ENCODE peak calls at places on chromosomes 11 and 22, in ten cellular contexts. Y is left ventricle myocardium inferior; M is uterus; I is endodermal cell; O is HCT116; K is CD4-positive, alpha-beta memory T cell; X is body of pancreas; E is IMR-90; A is tibial artery; W is psoas muscle. V is an unnamed sample.

GRCh38 chr11:69912161-69912910 is 93.1 kb upstream of the FGF3 start:
- DNase-seq in Y (peak; percentile 14), M (no peak), I (peak; percentile 45), O (no peak), K (no peak), X (peak; percentile 22), E (no peak), A (peak; percentile 17), W (peak; percentile 11), V (no peak)

GRCh38 chr11:119533931-119534694 is 111.1 kb upstream of the THY1 start:
- DNase-seq in Y (peak; percentile 73), M (peak; percentile 32), I (peak; percentile 96), O (peak; percentile 38), K (peak; percentile 14), X (peak; percentile 77), E (peak; percentile 23), A (peak; percentile 45), W (peak; percentile 79), V (peak; percentile 88)

GRCh38 chr11:87445002-87445401 is 407.3 kb downstream of the TMEM135 start:
- DNase-seq in Y (no peak), M (no peak), I (no peak), O (no peak), K (no peak), X (no peak), E (peak; percentile 67), A (no peak), W (no peak), V (no peak)

GRCh38 chr11:79397252-79397651 is 43.6 kb downstream of the TENM4 start:
- DNase-seq in Y (no peak), M (no peak), I (no peak), O (no peak), K (no peak), X (no peak), E (peak; percentile 61), A (no peak), W (no peak), V (no peak)

GRCh38 chr11:34160049-34160721 is 54.8 kb downstream of the NAT10 start:
- DNase-seq in Y (no peak), M (no peak), I (no peak), O (no peak), K (no peak), X (no peak), E (no peak), A (no peak), W (no peak), V (no peak)

GRCh38 chr22:48849963-48850657 is 977.6 kb downstream of the BRD1 start:
- DNase-seq in Y (no peak), M (no peak), I (peak; percentile 26), O (no peak), K (no peak), X (no peak), E (no peak), A (no peak), W (no peak), V (no peak)

GRCh38 chr11:16013242-16013641 is 343.1 kb downstream of the SOX6 start:
- DNase-seq in Y (no peak), M (no peak), I (no peak), O (no peak), K (no peak), X (no peak), E (no peak), A (no peak), W (no peak), V (no peak)

GRCh38 chr11:2519879-2520735 is 75.3 kb downstream of the KCNQ1 start:
- DNase-seq in Y (peak; percentile 6), M (peak; percentile 9), I (peak; percentile 54), O (no peak), K (no peak), X (peak; percentile 8), E (no peak), A (peak; percentile 10), W (peak; percentile 11), V (peak; percentile 5)

GRCh38 chr11:80285076-80285790 is 844.4 kb upstream of the TENM4 start:
- DNase-seq in Y (no peak), M (no peak), I (no peak), O (no peak), K (no peak), X (no peak), E (peak; percentile 47), A (no peak), W (no peak), V (no peak)

GRCh38 chr11:35179466-35180135 is 40.6 kb downstream of the CD44 start:
- DNase-seq in Y (no peak), M (no peak), I (no peak), O (no peak), K (no peak), X (no peak), E (peak; percentile 50), A (no peak), W (no peak), V (no peak)

GRCh38 chr11:35180311-35181233 is 41.6 kb downstream of the CD44 start:
- DNase-seq in Y (no peak), M (no peak), I (no peak), O (no peak), K (no peak), X (no peak), E (peak; percentile 55), A (no peak), W (no peak), V (peak; percentile 47)

GRCh38 chr11:35185696-35186095 is 46.7 kb downstream of the CD44 start:
- DNase-seq in Y (no peak), M (no peak), I (no peak), O (no peak), K (no peak), X (no peak), E (peak; percentile 63), A (no peak), W (no peak), V (no peak)

GRCh38 chr11:35182317-35182939 is 43.5 kb downstream of the CD44 start:
- DNase-seq in Y (no peak), M (no peak), I (no peak), O (no peak), K (no peak), X (no peak), E (no peak), A (no peak), W (no peak), V (no peak)

DNA sequence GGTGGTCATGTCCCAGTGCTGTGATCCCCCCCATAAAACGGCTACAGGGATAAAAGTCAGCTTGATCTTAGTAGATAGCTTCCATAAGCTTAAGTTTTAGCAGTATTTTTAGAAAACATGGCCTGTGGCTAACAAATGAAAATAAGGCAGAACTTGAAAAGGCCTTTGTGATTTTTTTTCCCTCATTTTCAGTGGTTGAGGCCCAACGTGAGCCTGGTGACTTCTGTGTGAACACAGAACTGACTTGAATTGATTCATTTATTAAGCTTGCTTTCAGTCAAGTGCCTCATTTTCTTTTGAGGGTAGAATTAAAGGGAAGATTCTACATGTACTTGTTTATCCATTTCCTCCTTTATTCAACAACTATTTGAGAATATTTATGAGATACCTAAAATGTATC is 44.6 kb downstream of the CD44 start:
- DNase-seq in Y (no peak), M (no peak), I (no peak), O (no peak), K (no peak), X (no peak), E (no peak), A (no peak), W (no peak), V (no peak)
- H3K4me1 ChIP-seq in Y (peaks cover 6% of the 10 kb centered on the region), M (peaks cover 14% of the 10 kb centered on the region), I (no peaks in the 10 kb centered on the region), O (peaks cover 8% of the 10 kb centered on the region), K (peaks cover 78% of the 10 kb centered on the region), X (peaks cover 5% of the 10 kb centered on the region), E (peaks cover 27% of the 10 kb centered on the region), A (peaks cover 12% of the 10 kb centered on the region), W (peaks cover 9% of the 10 kb centered on the region), V (peaks cover 7% of the 10 kb centered on the region)

DNA sequence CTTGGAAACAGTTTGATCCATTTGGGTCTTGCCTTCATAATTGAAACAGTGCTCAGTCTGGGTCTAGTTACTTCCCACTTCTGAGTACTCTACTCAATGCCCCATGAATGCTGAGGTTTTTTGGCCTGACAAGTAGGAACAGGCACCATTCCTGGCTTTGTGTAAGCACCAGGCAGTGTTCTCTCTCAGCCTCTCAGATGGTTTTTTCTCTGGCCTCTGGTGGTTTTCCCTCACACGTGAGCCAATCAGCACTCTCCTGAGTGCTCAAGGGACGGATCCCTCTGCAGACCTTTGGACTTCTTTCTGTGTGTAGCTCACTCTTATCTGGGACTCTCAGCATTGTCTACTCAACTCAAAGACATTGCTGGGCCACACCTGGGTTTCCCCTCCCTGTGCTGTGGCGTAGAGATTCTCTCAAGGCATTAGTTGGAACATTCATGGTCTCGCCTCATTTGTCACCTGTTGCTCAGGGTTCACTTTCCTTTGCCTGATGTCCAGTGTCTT is 21.3 kb downstream of the SIK2 start:
- DNase-seq in Y (no peak), M (no peak), I (no peak), O (no peak), K (no peak), X (peak; percentile 39), E (no peak), A (no peak), W (no peak), V (no peak)
- H3K4me1 ChIP-seq in Y (peaks cover 7% of the 10 kb centered on the region), M (no peaks in the 10 kb centered on the region), I (no peaks in the 10 kb centered on the region), O (no peaks in the 10 kb centered on the region), K (no peaks in the 10 kb centered on the region), X (peaks cover 49% of the 10 kb centered on the region), E (peaks cover 6% of the 10 kb centered on the region), A (no peaks in the 10 kb centered on the region), W (peaks cover 13% of the 10 kb centered on the region), V (no peaks in the 10 kb centered on the region)

GRCh38 chr11:114232400-114233070 is 63.7 kb upstream of the NNMT start:
- DNase-seq in Y (peak; percentile 43), M (no peak), I (no peak), O (no peak), K (no peak), X (no peak), E (no peak), A (no peak), W (no peak), V (no peak)
- H3K4me1 ChIP-seq in Y (peaks cover 99% of the 10 kb centered on the region), M (no peaks in the 10 kb centered on the region), I (no peaks in the 10 kb centered on the region), O (no peaks in the 10 kb centered on the region), K (no peaks in the 10 kb centered on the region), X (peaks cover 15% of the 10 kb centered on the region), E (no peaks in the 10 kb centered on the region), A (peaks cover 75% of the 10 kb centered on the region), W (peaks cover 93% of the 10 kb centered on the region), V (no peaks in the 10 kb centered on the region)

GRCh38 chr22:40444483-40444787 is 74.0 kb downstream of the SGSM3 start:
- DNase-seq in Y (no peak), M (no peak), I (no peak), O (no peak), K (no peak), X (no peak), E (no peak), A (no peak), W (no peak), V (no peak)

GRCh38 chr22:40449676-40450035 is 79.3 kb downstream of the SGSM3 start:
- DNase-seq in Y (no peak), M (no peak), I (no peak), O (no peak), K (no peak), X (no peak), E (peak; percentile 62), A (no peak), W (no peak), V (no peak)

GRCh38 chr22:40441761-40442364 is 71.5 kb downstream of the SGSM3 start:
- DNase-seq in Y (no peak), M (no peak), I (no peak), O (no peak), K (no peak), X (no peak), E (no peak), A (no peak), W (no peak), V (no peak)

GRCh38 chr22:40443675-40444482 is 73.5 kb downstream of the SGSM3 start:
- DNase-seq in Y (peak; percentile 38), M (no peak), I (no peak), O (no peak), K (no peak), X (no peak), E (no peak), A (peak; percentile 73), W (peak; percentile 65), V (no peak)

GRCh38 chr22:40446203-40446602 is 75.8 kb downstream of the SGSM3 start:
- DNase-seq in Y (no peak), M (no peak), I (no peak), O (no peak), K (no peak), X (no peak), E (no peak), A (no peak), W (no peak), V (no peak)
- H3K4me1 ChIP-seq in Y (peaks cover 67% of the 10 kb centered on the region), M (no peaks in the 10 kb centered on the region), I (no peaks in the 10 kb centered on the region), O (peaks cover 2% of the 10 kb centered on the region), K (peaks cover 55% of the 10 kb centered on the region), X (peaks cover 6% of the 10 kb centered on the region), E (peaks cover 10% of the 10 kb centered on the region), A (peaks cover 59% of the 10 kb centered on the region), W (peaks cover 33% of the 10 kb centered on the region), V (peaks cover 13% of the 10 kb centered on the region)

V was measured in HAP-1.